ENCODE peak calls at places on chromosome 5, in ten cellular contexts. Y is AG09319, P is uterus, F is stomach, W is adrenal gland, Q is mucosa of descending colon, E is fibroblast of pulmonary artery, G is AG04450, S is choroid plexus epithelial cell, C is cardiac fibroblast. L is an unnamed sample.

GRCh38 chr5:77426670-77427069 is 65.4 kb downstream of the WDR41 start:
- DNase-seq in Y (no peak), P (no peak), F (no peak), W (no peak), Q (no peak), E (peak), G (peak), S (peak), C (peak), L (no peak)

GRCh38 chr5:82523633-82524032 is 245.5 kb upstream of the RPS23 start:
- DNase-seq in Y (no peak), P (no peak), F (no peak), W (no peak), Q (no peak), E (no peak), G (no peak), S (no peak), C (no peak), L (no peak)

GRCh38 chr5:160324885-160325284 is 12.5 kb upstream of the CCNJL start:
- DNase-seq in Y (no peak), P (no peak), F (no peak), W (no peak), Q (no peak), E (no peak), G (no peak), S (no peak), C (no peak), L (no peak)

GRCh38 chr5:36392186-36392585 is 90.5 kb upstream of the RANBP3L start:
- DNase-seq in Y (no peak), P (no peak), F (no peak), W (no peak), Q (no peak), E (no peak), G (no peak), S (no peak), C (no peak), L (no peak)

GRCh38 chr5:149256451-149256850 is 15.2 kb upstream of the AFAP1L1 start:
- DNase-seq in Y (no peak), P (no peak), F (no peak), W (no peak), Q (no peak), E (peak), G (no peak), S (peak), C (peak), L (no peak)

GRCh38 chr5:1686066-1686802 is 113.4 kb downstream of the MRPL36 start:
- DNase-seq in Y (no peak), P (no peak), F (no peak), W (no peak), Q (no peak), E (no peak), G (no peak), S (no peak), C (no peak), L (no peak)

GRCh38 chr5:143824851-143825720 is 13.1 kb downstream of the HMHB1 start:
- DNase-seq in Y (peak), P (peak), F (peak), W (peak), Q (peak), E (peak), G (peak), S (peak), C (peak), L (peak)

GRCh38 chr5:107799306-107799705 is 128.6 kb upstream of the EFNA5 start:
- DNase-seq in Y (no peak), P (no peak), F (no peak), W (no peak), Q (no peak), E (no peak), G (no peak), S (no peak), C (no peak), L (no peak)

GRCh38 chr5:79560774-79561524 is 47.0 kb upstream of the HOMER1 start:
- DNase-seq in Y (no peak), P (no peak), F (no peak), W (no peak), Q (no peak), E (peak), G (no peak), S (peak), C (peak), L (no peak)

DNA sequence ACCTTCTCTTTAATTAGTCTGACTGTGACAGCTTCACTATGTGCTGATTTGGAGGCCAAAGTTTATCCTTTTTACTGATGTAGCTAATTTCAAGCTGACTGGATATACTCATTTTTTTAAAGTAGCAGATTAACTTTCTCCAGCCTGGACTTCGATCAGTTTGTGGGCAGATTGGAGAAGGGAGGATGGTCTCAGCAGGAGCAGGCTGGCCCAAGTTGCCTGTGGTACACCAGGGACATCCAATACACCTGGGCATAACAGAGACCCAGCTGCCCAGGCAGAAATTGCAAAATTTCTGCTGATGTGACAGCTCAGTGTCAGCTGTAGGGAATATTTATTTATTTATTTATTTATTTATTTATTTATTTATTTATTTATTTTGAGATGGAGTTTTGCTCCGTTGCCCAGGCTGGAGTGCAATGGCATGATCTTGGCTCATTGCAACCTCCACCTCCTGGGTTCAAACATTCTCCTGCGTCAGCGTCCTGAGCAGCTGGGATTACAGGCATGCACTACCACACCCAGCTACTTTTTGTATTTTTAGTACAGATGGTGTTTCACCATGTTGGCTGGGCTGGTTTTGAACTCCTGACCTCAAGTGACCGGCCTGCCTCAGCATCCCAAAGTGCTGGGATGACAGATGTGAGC is 24.1 kb downstream of the AGXT2 start:
- DNase-seq in Y (no peak), P (no peak), F (no peak), W (no peak), Q (no peak), E (no peak), G (no peak), S (no peak), C (no peak), L (no peak)
- TF ChIP-seq CTCF in Y (no peak), P (no peak), F (no peak), W (no peak), Q (no peak), E (no peak), G (no peak), S (no peak), C (no peak), L (no peak)

GRCh38 chr5:169548315-169548714 is 35.3 kb upstream of the SPDL1 start:
- DNase-seq in Y (peak), P (no peak), F (no peak), W (no peak), Q (no peak), E (peak), G (no peak), S (peak), C (peak), L (no peak)
- TF ChIP-seq CTCF in Y (peak), P (peak), F (no peak), W (peak), Q (no peak), E (peak), G (peak), S (peak), C (peak), L (no peak)

GRCh38 chr5:66239034-66239433 is 94.9 kb downstream of the SREK1 start:
- DNase-seq in Y (no peak), P (no peak), F (no peak), W (no peak), Q (no peak), E (peak), G (no peak), S (peak), C (peak), L (no peak)
- TF ChIP-seq CTCF in Y (no peak), P (no peak), F (no peak), W (no peak), Q (no peak), E (peak), G (peak), S (peak), C (peak), L (no peak)

GRCh38 chr5:164326219-164326618 is 820.8 kb downstream of the MAT2B start:
- DNase-seq in Y (no peak), P (no peak), F (no peak), W (no peak), Q (no peak), E (no peak), G (no peak), S (no peak), C (no peak), L (no peak)
- TF ChIP-seq CTCF in Y (no peak), P (no peak), F (no peak), W (no peak), Q (no peak), E (peak), G (peak), S (peak), C (peak), L (no peak)

GRCh38 chr5:17895296-17896058 is 261.2 kb downstream of the TAF11L14 start:
- DNase-seq in Y (no peak), P (no peak), F (no peak), W (no peak), Q (no peak), E (no peak), G (no peak), S (peak), C (no peak), L (no peak)

GRCh38 chr5:17891881-17892280 is 257.6 kb downstream of the TAF11L14 start:
- DNase-seq in Y (no peak), P (no peak), F (no peak), W (no peak), Q (no peak), E (no peak), G (no peak), S (no peak), C (no peak), L (no peak)

GRCh38 chr5:17888155-17888554 is 253.9 kb downstream of the TAF11L14 start:
- DNase-seq in Y (no peak), P (no peak), F (no peak), W (no peak), Q (no peak), E (no peak), G (no peak), S (no peak), C (no peak), L (no peak)

DNA sequence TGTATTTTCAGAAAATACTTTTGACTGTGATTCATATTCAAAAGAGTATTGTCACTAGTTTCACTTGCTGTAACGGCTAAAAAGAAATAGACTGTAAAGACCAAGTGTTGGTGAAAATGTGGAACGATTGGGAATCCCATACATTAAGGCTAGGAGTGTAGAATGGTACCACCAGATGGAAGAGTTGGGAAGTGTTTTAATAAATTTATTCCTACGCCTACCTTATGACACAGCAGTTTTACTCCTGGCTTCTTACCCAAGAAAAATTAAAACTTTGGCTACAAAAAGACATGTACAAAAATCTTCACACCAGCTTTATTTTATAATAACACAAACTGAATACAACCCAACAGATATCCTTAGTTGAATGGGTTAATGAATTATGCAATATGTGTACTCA is 256.2 kb downstream of the TAF11L14 start:
- DNase-seq in Y (no peak), P (no peak), F (no peak), W (no peak), Q (no peak), E (no peak), G (no peak), S (no peak), C (no peak), L (no peak)
- TF ChIP-seq CTCF in Y (no peak), P (no peak), F (no peak), W (no peak), Q (no peak), E (no peak), G (no peak), S (no peak), C (no peak), L (no peak)

GRCh38 chr5:100517301-100517974 is 17.7 kb upstream of the FAM174A start:
- DNase-seq in Y (no peak), P (no peak), F (no peak), W (no peak), Q (peak), E (no peak), G (no peak), S (no peak), C (no peak), L (no peak)
- TF ChIP-seq CTCF in Y (no peak), P (no peak), F (no peak), W (no peak), Q (no peak), E (no peak), G (no peak), S (no peak), C (no peak), L (no peak)

GRCh38 chr5:55231476-55232193 is 1.8 kb downstream of the CCNO start:
- DNase-seq in Y (no peak), P (no peak), F (no peak), W (no peak), Q (peak), E (no peak), G (no peak), S (no peak), C (peak), L (no peak)

GRCh38 chr5:55232194-55232984 is 1.0 kb downstream of the CCNO start:
- DNase-seq in Y (no peak), P (no peak), F (peak), W (no peak), Q (peak), E (no peak), G (no peak), S (no peak), C (no peak), L (peak)

GRCh38 chr5:55231029-55231475 is 2.4 kb downstream of the CCNO start:
- DNase-seq in Y (no peak), P (no peak), F (no peak), W (no peak), Q (no peak), E (no peak), G (no peak), S (no peak), C (no peak), L (no peak)

GRCh38 chr5:55234171-55234700 is 828 bp upstream of the CCNO start:
- DNase-seq in Y (no peak), P (no peak), F (peak), W (no peak), Q (peak), E (no peak), G (no peak), S (peak), C (peak), L (peak)

GRCh38 chr5:55232985-55233928 is at the start of gene CCNO:
- DNase-seq in Y (peak), P (peak), F (peak), W (peak), Q (peak), E (peak), G (no peak), S (peak), C (peak), L (peak)
- TF ChIP-seq CTCF in Y (no peak), P (no peak), F (no peak), W (no peak), Q (no peak), E (no peak), G (no peak), S (no peak), C (no peak), L (no peak)

L was measured in testis.